ENCODE peak calls at places on chromosome 17, in five cellular contexts. J, W, U, Q and Y are unnamed samples.

GRCh38 chr17:10192963-10193362 is 5.4 kb downstream of the GAS7 start:
- ATAC-seq in J (no peak), W (no peak), U (no peak), Q (peak; percentile 61), Y (peak; percentile 75)

GRCh38 chr17:2023692-2024571 is 1.2 kb downstream of the RTN4RL1 start:
- ATAC-seq in J (no peak), W (peak; percentile 17), U (no peak), Q (peak; percentile 56), Y (peak; percentile 48)

GRCh38 chr17:45902892-45903346 is 8.6 kb downstream of the MAPT start:
- ATAC-seq in J (peak; percentile 79), W (peak; percentile 75), U (no peak), Q (no peak), Y (no peak)

GRCh38 chr17:50508573-50509460 is 578 bp downstream of the MYCBPAP start:
- ATAC-seq in J (no peak), W (no peak), U (peak; percentile 2), Q (no peak), Y (peak; percentile 8)

GRCh38 chr17:75011788-75012319 is 616 bp upstream of the MRPL58 start:
- ATAC-seq in J (no peak), W (peak; percentile 61), U (no peak), Q (peak; percentile 78), Y (peak; percentile 85)

GRCh38 chr17:37131670-37132620 is 183.2 kb downstream of the AATF start:
- ATAC-seq in J (no peak), W (no peak), U (no peak), Q (no peak), Y (no peak)

GRCh38 chr17:30116345-30116660 is 313 bp upstream of the NSRP1 start:
- ATAC-seq in J (no peak), W (no peak), U (peak; percentile 17), Q (no peak), Y (no peak)

GRCh38 chr17:14211778-14212177 is 24.9 kb downstream of the CDRT15 start:
- ATAC-seq in J (no peak), W (no peak), U (no peak), Q (peak; percentile 16), Y (no peak)

GRCh38 chr17:22469941-22470340 is 777.6 kb downstream of the KCNJ18 start:
- ATAC-seq in J (no peak), W (no peak), U (no peak), Q (no peak), Y (no peak)

GRCh38 chr17:45425984-45426413 is 6.7 kb downstream of the ARHGAP27 start:
- ATAC-seq in J (peak; percentile 30), W (peak; percentile 17), U (no peak), Q (no peak), Y (no peak)

GRCh38 chr17:28912281-28912937 is 9.5 kb upstream of the DHRS13 start:
- ATAC-seq in J (peak; percentile 89), W (no peak), U (no peak), Q (no peak), Y (no peak)

GRCh38 chr17:35218901-35219300 is 24.0 kb upstream of the SLFN5 start:
- ATAC-seq in J (no peak), W (no peak), U (no peak), Q (peak; percentile 16), Y (no peak)

GRCh38 chr17:64178011-64178825 is 48.3 kb upstream of the ERN1 start:
- ATAC-seq in J (no peak), W (peak; percentile 97), U (no peak), Q (no peak), Y (no peak)

GRCh38 chr17:50495217-50495823 is 12.9 kb upstream of the MYCBPAP start:
- ATAC-seq in J (peak; percentile 58), W (peak; percentile 65), U (no peak), Q (no peak), Y (no peak)

GRCh38 chr17:31788956-31789355 is 70.1 kb downstream of the COPRS start:
- ATAC-seq in J (no peak), W (no peak), U (no peak), Q (no peak), Y (no peak)

DNA sequence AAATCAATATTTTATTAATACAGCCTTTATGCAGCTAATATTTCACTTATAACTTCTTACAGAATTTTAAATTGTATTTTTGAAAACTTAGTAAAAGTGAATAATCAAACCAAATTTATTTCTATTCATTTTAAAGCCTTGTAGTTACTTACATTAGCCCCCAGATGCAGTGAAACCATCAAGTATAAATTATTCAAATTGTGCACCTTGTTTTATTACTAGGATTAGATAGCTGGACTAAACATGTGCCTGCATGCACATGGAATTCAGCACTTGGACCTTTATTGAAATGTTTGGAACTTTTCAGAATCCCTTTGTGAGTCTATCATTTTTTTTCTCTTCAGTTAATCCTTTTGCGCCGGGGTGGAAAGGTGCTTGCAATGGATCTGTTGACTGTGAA is 4.7 kb downstream of the ZPBP2 start:
- ATAC-seq in J (no peak), W (no peak), U (peak; percentile 19), Q (no peak), Y (no peak)
- TF ChIP-seq CTCF in J (no peak), W (peak; percentile 43), U (no peak), Q (no peak), Y (no peak)

GRCh38 chr17:42056634-42057033 is 6.2 kb upstream of the C17orf113 start:
- ATAC-seq in J (no peak), W (no peak), U (no peak), Q (no peak), Y (no peak)
- H3K27me3 ChIP-seq in J (peaks cover 44% of the 10 kb centered on the region), W (no peaks in the 10 kb centered on the region), U (no peaks in the 10 kb centered on the region), Q (no peaks in the 10 kb centered on the region), Y (peaks cover 64% of the 10 kb centered on the region)

DNA sequence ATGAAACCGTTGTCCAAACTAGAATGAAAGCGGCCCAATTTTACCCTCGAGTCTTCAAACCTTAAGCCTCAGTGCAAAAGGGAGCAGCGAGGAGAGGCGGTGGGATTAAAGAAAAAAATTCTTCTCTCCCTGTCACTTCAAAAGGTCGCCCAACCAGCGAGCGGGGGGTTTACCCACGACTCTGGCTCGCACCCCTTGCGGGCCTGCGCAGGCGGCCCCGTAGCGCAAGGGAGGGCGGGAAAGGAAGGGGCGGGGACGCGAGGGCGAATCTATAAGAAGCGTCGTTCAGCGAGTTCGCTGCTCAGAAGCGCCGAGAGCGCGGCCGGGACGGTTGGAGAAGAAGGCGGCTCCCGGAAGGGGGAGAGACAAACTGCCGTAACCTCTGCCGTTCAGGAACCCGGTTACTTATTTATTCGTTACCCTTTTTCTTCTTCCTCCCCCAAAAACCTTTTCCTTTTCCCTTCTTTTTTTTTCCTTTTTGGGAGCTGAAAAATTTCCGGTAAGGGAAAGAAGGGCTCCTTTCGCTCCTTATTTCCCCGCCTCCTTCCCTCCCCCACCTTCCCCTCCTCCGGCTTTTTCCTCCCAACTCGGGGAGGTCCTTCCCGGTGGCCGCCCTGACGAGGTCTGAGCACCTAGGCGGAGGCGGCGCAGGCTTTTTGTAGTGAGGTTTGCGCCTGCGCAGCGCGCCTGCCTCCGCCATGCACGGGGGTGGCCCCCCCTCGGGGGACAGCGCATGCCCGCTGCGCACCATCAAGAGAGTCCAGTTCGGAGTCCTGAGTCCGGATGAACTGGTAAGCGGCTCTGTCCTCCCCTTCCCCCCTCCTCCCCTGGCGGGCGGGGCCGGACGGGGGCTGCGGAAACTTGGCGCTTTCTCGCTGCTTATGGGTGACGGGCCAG is at the start of gene POLR2A:
- ATAC-seq in J (peak; percentile 78), W (peak; percentile 72), U (peak; percentile 76), Q (peak; percentile 92), Y (peak; percentile 86)
- TF ChIP-seq EP300 in J (peak; percentile 14), W (peak; percentile 40), U (no peak), Q (no peak), Y (no peak)

GRCh38 chr17:19743101-19744100 is 4.7 kb downstream of the ALDH3A1 start:
- ATAC-seq in J (no peak), W (no peak), U (no peak), Q (no peak), Y (no peak)

GRCh38 chr17:19746517-19746916 is 1.6 kb downstream of the ALDH3A1 start:
- ATAC-seq in J (no peak), W (no peak), U (no peak), Q (no peak), Y (no peak)

GRCh38 chr17:19747159-19747719 is 859 bp downstream of the ALDH3A1 start:
- ATAC-seq in J (no peak), W (no peak), U (no peak), Q (no peak), Y (no peak)

GRCh38 chr17:19744492-19744891 is 3.6 kb downstream of the ALDH3A1 start:
- ATAC-seq in J (no peak), W (no peak), U (peak; percentile 53), Q (peak; percentile 49), Y (peak; percentile 44)

DNA sequence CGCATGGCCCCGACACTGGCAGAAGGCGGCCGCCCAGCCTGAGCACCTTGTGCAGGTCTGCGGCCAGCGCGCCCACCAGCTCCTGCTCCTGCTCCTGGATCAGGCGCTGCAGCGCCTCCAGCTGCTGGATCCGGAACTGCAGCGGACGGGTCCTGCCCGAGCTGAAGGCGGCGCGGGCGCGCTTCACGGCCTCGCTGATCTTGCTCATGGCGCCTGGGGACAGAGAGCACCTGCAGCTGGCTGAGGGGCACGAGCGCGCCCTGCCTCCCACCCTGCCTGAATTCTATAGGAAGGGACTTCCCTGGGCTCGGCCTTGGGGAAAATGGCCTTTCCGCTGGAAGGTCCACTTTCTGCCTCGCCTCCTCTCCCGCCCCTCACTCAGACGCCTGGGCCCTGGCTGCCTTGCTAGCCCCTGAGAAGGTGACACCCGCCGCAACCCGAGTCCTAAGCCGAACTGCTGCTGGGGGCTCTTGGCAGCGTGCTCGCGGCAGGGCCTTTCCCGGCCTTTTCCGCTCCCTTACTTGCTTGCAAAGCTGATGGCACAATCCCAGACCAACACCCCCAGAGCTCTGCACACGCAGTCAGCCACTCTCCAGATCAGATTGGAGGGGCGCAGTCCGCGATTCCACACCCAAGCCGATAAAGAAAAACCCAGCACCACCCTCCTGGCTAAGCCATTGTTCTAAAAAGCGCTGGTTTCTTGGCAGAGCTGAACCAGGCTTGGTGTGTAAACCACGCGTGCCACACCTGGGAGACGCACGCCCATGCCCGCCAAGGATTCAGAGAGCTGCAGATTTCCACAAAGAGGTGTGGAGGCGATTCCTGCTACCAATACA is 3.0 kb downstream of the ALDH3A1 start:
- ATAC-seq in J (peak; percentile 82), W (no peak), U (peak; percentile 94), Q (peak; percentile 93), Y (peak; percentile 92)
- TF ChIP-seq CTCF in J (peak; percentile 69), W (peak; percentile 46), U (peak; percentile 73), Q (peak; percentile 95), Y (peak; percentile 94)